ENCODE peak calls at places on chromosomes 12 and 14, in four cellular contexts. Y is heart left ventricle; T is CD8-positive, alpha-beta T cell; H is psoas muscle. S is an unnamed sample.

GRCh38 chr14:59275668-59276067 is 87.2 kb downstream of the DAAM1 start:
- DNase-seq in Y (no peak), T (no peak), H (no peak), S (peak; percentile 43)

GRCh38 chr14:74478996-74479635 is 14.0 kb downstream of the NPC2 start:
- DNase-seq in Y (no peak), T (no peak), H (no peak), S (peak; percentile 21)

GRCh38 chr14:65237023-65237814 is 134.9 kb upstream of the MAX start:
- DNase-seq in Y (no peak), T (no peak), H (no peak), S (no peak)

GRCh38 chr14:97025722-97026121 is 228.5 kb downstream of the VRK1 start:
- DNase-seq in Y (no peak), T (no peak), H (no peak), S (no peak)

GRCh38 chr12:131132118-131132892 is 178.6 kb downstream of the ADGRD1 start:
- DNase-seq in Y (peak; percentile 67), T (peak; percentile 81), H (peak; percentile 82), S (peak; percentile 78)

GRCh38 chr12:70091021-70091521 is 152.2 kb upstream of the CNOT2 start:
- DNase-seq in Y (no peak), T (no peak), H (no peak), S (no peak)

GRCh38 chr12:51330186-51330585 is 6.2 kb upstream of the BIN2 start:
- DNase-seq in Y (no peak), T (no peak), H (no peak), S (no peak)

GRCh38 chr12:57342207-57342691 is 88.6 kb downstream of the R3HDM2 start:
- DNase-seq in Y (peak; percentile 55), T (no peak), H (no peak), S (peak; percentile 67)

GRCh38 chr12:67666605-67667004 is 18.1 kb downstream of the DYRK2 start:
- DNase-seq in Y (no peak), T (no peak), H (no peak), S (no peak)

GRCh38 chr12:48183876-48184548 is 568 bp downstream of the CCDC184 start:
- DNase-seq in Y (no peak), T (peak; percentile 29), H (no peak), S (no peak)

GRCh38 chr12:112846619-112847018 is 55.1 kb downstream of the RPH3A start:
- DNase-seq in Y (no peak), T (no peak), H (no peak), S (no peak)

GRCh38 chr12:102322254-102322653 is 124.6 kb upstream of the PMCH start:
- DNase-seq in Y (no peak), T (no peak), H (no peak), S (no peak)

GRCh38 chr14:80310950-80311349 is 99.6 kb upstream of the DIO2 start:
- DNase-seq in Y (no peak), T (no peak), H (no peak), S (peak; percentile 24)

GRCh38 chr14:75401356-75401755 is 26.5 kb upstream of the JDP2 start:
- DNase-seq in Y (peak; percentile 60), T (no peak), H (peak; percentile 80), S (peak; percentile 11)

GRCh38 chr12:6074394-6074793 is 50.1 kb downstream of the VWF start:
- DNase-seq in Y (no peak), T (peak; percentile 20), H (no peak), S (no peak)

GRCh38 chr14:54564071-54564798 is 2.7 kb upstream of the SAMD4A start:
- DNase-seq in Y (no peak), T (no peak), H (no peak), S (peak; percentile 67)

GRCh38 chr12:7289743-7290142 is 14.1 kb upstream of the ACSM4 start:
- DNase-seq in Y (no peak), T (no peak), H (no peak), S (no peak)

GRCh38 chr14:103607039-103607668 is 21.9 kb upstream of the KLC1 start:
- DNase-seq in Y (peak; percentile 84), T (peak; percentile 52), H (peak; percentile 85), S (peak; percentile 97)

GRCh38 chr12:78120866-78121590 is 290.3 kb downstream of the NAV3 start:
- DNase-seq in Y (no peak), T (no peak), H (no peak), S (peak; percentile 37)

GRCh38 chr14:69048456-69048855 is 69.4 kb upstream of the ACTN1 start:
- DNase-seq in Y (no peak), T (peak; percentile 44), H (no peak), S (no peak)

GRCh38 chr12:19220861-19221466 is 91.4 kb downstream of the PLEKHA5 start:
- DNase-seq in Y (no peak), T (no peak), H (no peak), S (peak; percentile 10)

GRCh38 chr12:10717410-10717809 is 5.7 kb downstream of the YBX3 start:
- DNase-seq in Y (no peak), T (no peak), H (no peak), S (peak; percentile 27)

GRCh38 chr14:39050389-39050788 is 52.6 kb downstream of the SEC23A start:
- DNase-seq in Y (no peak), T (no peak), H (no peak), S (no peak)

GRCh38 chr12:52029686-52030085 is 21.6 kb upstream of the NR4A1 start:
- DNase-seq in Y (peak; percentile 81), T (no peak), H (peak; percentile 78), S (peak; percentile 85)

GRCh38 chr12:106840217-106840616 is 65.7 kb downstream of the RIC8B start:
- DNase-seq in Y (no peak), T (no peak), H (no peak), S (peak; percentile 90)

GRCh38 chr12:121009744-121010143 is 6.5 kb downstream of the C12orf43 start:
- DNase-seq in Y (no peak), T (no peak), H (no peak), S (peak; percentile 57)

GRCh38 chr12:45966486-45966885 is 23.9 kb downstream of the SCAF11 start:
- DNase-seq in Y (no peak), T (no peak), H (no peak), S (peak; percentile 9)

GRCh38 chr14:65257405-65257804 is 155.1 kb upstream of the MAX start:
- DNase-seq in Y (no peak), T (no peak), H (no peak), S (no peak)

GRCh38 chr12:104426926-104427546 is 29.7 kb upstream of the CHST11 start:
- DNase-seq in Y (no peak), T (no peak), H (no peak), S (no peak)

GRCh38 chr12:52791271-52792184 is 4.4 kb downstream of the KRT3 start:
- DNase-seq in Y (no peak), T (no peak), H (no peak), S (no peak)

GRCh38 chr14:51398898-51399297 is 158.9 kb downstream of the TMX1 start:
- DNase-seq in Y (peak; percentile 36), T (no peak), H (no peak), S (no peak)

GRCh38 chr14:36438883-36439282 is 81.1 kb downstream of the NKX2-1 start:
- DNase-seq in Y (no peak), T (no peak), H (no peak), S (no peak)

GRCh38 chr14:90630407-90630806 is 185.8 kb downstream of the TTC7B start:
- DNase-seq in Y (no peak), T (no peak), H (no peak), S (no peak)

GRCh38 chr12:116559330-116560080 is at the start of gene MAP1LC3B2:
- DNase-seq in Y (peak; percentile 52), T (peak; percentile 69), H (peak; percentile 66), S (no peak)

GRCh38 chr12:2834581-2835491 is at the start of gene NRIP2:
- DNase-seq in Y (no peak), T (no peak), H (peak; percentile 51), S (peak; percentile 20)

GRCh38 chr14:36520601-36521525 is 831 bp upstream of the NKX2-1 start:
- DNase-seq in Y (no peak), T (no peak), H (no peak), S (no peak)

GRCh38 chr12:20367731-20368652 is at the start of gene PDE3A:
- DNase-seq in Y (peak; percentile 86), T (no peak), H (peak; percentile 72), S (peak; percentile 83)
- TF ChIP-seq CTCF in Y (no peak), T (no peak), H (no peak), S (peak; percentile 6)

DNA sequence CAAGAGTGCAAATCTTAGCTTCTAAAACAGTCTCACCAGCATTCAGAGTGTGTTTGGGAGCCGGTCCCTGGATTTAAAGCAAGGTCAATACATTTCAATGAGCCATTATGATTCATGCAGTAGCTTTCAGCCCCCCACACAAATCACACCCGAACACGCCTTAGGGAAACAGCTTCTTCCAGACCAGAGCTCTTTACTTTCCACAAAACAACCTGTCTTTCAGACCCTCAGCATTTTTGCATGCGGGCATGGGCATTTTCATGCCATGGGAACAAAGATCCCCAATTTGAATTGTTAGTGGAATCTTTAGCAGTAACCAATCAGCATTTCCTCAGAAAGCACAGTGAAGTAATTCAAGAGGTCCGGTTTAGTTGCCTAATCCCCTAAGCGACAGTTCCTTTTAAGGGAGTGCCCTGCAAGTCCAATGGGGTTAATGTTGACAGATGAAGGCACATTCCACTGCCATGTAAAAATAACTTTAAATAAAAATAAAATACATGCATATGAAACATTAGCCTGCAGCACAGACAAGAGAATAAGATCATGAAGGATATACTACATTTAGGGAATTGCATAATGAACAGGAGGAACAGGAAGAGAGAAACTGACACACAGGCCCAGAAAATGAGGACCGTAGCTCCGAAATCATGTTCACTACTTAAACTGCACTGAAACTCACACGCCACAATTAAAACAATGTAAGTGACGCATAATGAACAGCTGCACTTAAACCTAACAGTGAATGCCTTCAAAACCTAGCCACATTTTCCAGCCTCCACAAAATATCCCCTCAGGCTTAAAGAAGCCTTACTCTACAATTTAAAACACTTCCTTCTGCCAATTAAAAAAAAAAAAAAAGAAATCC is 4.0 kb downstream of the VPS37B start:
- DNase-seq in Y (no peak), T (no peak), H (no peak), S (peak; percentile 35)
- H3K4me1 ChIP-seq in Y (peaks cover 54% of the 10 kb centered on the region), T (peaks cover 83% of the 10 kb centered on the region), H (peaks cover 70% of the 10 kb centered on the region), S (peaks cover 61% of the 10 kb centered on the region)

GRCh38 chr14:45104571-45104970 is 20.7 kb downstream of the PRPF39 start:
- DNase-seq in Y (no peak), T (no peak), H (no peak), S (no peak)

GRCh38 chr14:45103806-45104205 is 19.9 kb downstream of the PRPF39 start:
- DNase-seq in Y (no peak), T (no peak), H (no peak), S (peak; percentile 23)
- H3K36me3 ChIP-seq in Y (peaks cover 98% of the 10 kb centered on the region), T (peaks cover 16% of the 10 kb centered on the region), H (peaks cover 2% of the 10 kb centered on the region), S (peaks cover 91% of the 10 kb centered on the region)

GRCh38 chr12:92574046-92574783 is 128.6 kb upstream of the PLEKHG7 start:
- DNase-seq in Y (no peak), T (no peak), H (no peak), S (peak; percentile 7)
- TF ChIP-seq CTCF in Y (no peak), T (peak; percentile 21), H (no peak), S (peak; percentile 33)